ENCODE peak calls at places on chromosomes 5 and 9, in six cellular contexts. One of them, this sample, is unnamed.
A peak's percentile ranks its signal among the peaks of the same experiment; 100 is the strongest.

GRCh38 chr5:18393546-18393945 is 759.3 kb downstream of the TAF11L14 start:
- DNase-seq in epithelial cell of esophagus: no peak
- DNase-seq in mammary epithelial cell: no peak
- DNase-seq in NCI-H1436: no peak
- DNase-seq in stomach: no peak
- DNase-seq in RCC 7860: no peak
- DNase-seq in this sample: no peak

GRCh38 chr5:132227235-132227484 is 493 bp downstream of the P4HA2 start:
- DNase-seq in epithelial cell of esophagus: no peak
- DNase-seq in mammary epithelial cell: no peak
- DNase-seq in NCI-H1436: no peak
- DNase-seq in stomach: no peak
- DNase-seq in RCC 7860: no peak
- DNase-seq in this sample: no peak

GRCh38 chr5:109713453-109713852 is 23.7 kb downstream of the MAN2A1 start:
- DNase-seq in epithelial cell of esophagus: no peak
- DNase-seq in mammary epithelial cell: no peak
- DNase-seq in NCI-H1436: no peak
- DNase-seq in stomach: no peak
- DNase-seq in RCC 7860: no peak
- DNase-seq in this sample: no peak

GRCh38 chr5:136686192-136686872 is 321.0 kb upstream of the TRPC7 start:
- DNase-seq in epithelial cell of esophagus: peak; percentile 84
- DNase-seq in mammary epithelial cell: peak; percentile 56
- DNase-seq in NCI-H1436: no peak
- DNase-seq in stomach: no peak
- DNase-seq in RCC 7860: peak; percentile 15
- DNase-seq in this sample: no peak

GRCh38 chr9:114696814-114697544 is 15.0 kb upstream of the TEX48 start:
- DNase-seq in epithelial cell of esophagus: no peak
- DNase-seq in mammary epithelial cell: peak; percentile 53
- DNase-seq in NCI-H1436: no peak
- DNase-seq in stomach: no peak
- DNase-seq in RCC 7860: peak; percentile 26
- DNase-seq in this sample: no peak

GRCh38 chr5:112862085-112862484 is 998 bp downstream of the SRP19 start:
- DNase-seq in epithelial cell of esophagus: peak; percentile 5
- DNase-seq in mammary epithelial cell: peak; percentile 14
- DNase-seq in NCI-H1436: no peak
- DNase-seq in stomach: no peak
- DNase-seq in RCC 7860: no peak
- DNase-seq in this sample: no peak

GRCh38 chr9:121650220-121651013 is 1.0 kb upstream of the DAB2IP start:
- DNase-seq in epithelial cell of esophagus: peak; percentile 52
- DNase-seq in mammary epithelial cell: no peak
- DNase-seq in NCI-H1436: peak; percentile 19
- DNase-seq in stomach: peak; percentile 61
- DNase-seq in RCC 7860: no peak
- DNase-seq in this sample: peak; percentile 72

GRCh38 chr5:168290902-168291280 is 554 bp upstream of the WWC1 start:
- DNase-seq in epithelial cell of esophagus: no peak
- DNase-seq in mammary epithelial cell: no peak
- DNase-seq in NCI-H1436: no peak
- DNase-seq in stomach: no peak
- DNase-seq in RCC 7860: no peak
- DNase-seq in this sample: no peak

GRCh38 chr9:105608685-105609598 is 51.0 kb downstream of the FKTN start:
- DNase-seq in epithelial cell of esophagus: peak; percentile 65
- DNase-seq in mammary epithelial cell: peak; percentile 34
- DNase-seq in NCI-H1436: peak; percentile 56
- DNase-seq in stomach: no peak
- DNase-seq in RCC 7860: peak; percentile 31
- DNase-seq in this sample: no peak

GRCh38 chr5:159442210-159442850 is 112.0 kb upstream of the IL12B start:
- DNase-seq in epithelial cell of esophagus: no peak
- DNase-seq in mammary epithelial cell: no peak
- DNase-seq in NCI-H1436: no peak
- DNase-seq in stomach: no peak
- DNase-seq in RCC 7860: no peak
- DNase-seq in this sample: no peak

GRCh38 chr5:113024298-113024697 is 47.7 kb downstream of the DCP2 start:
- DNase-seq in epithelial cell of esophagus: no peak
- DNase-seq in mammary epithelial cell: no peak
- DNase-seq in NCI-H1436: no peak
- DNase-seq in stomach: no peak
- DNase-seq in RCC 7860: no peak
- DNase-seq in this sample: no peak

GRCh38 chr9:132031869-132032583 is 47.6 kb downstream of the MED27 start:
- DNase-seq in epithelial cell of esophagus: no peak
- DNase-seq in mammary epithelial cell: no peak
- DNase-seq in NCI-H1436: no peak
- DNase-seq in stomach: no peak
- DNase-seq in RCC 7860: no peak
- DNase-seq in this sample: no peak

GRCh38 chr9:35856206-35856605 is 14.0 kb downstream of the OR13J1 start:
- DNase-seq in epithelial cell of esophagus: no peak
- DNase-seq in mammary epithelial cell: no peak
- DNase-seq in NCI-H1436: no peak
- DNase-seq in stomach: no peak
- DNase-seq in RCC 7860: no peak
- DNase-seq in this sample: no peak

GRCh38 chr5:140322751-140323731 is 20.1 kb upstream of the PFDN1 start:
- DNase-seq in epithelial cell of esophagus: peak; percentile 82
- DNase-seq in mammary epithelial cell: peak; percentile 83
- DNase-seq in NCI-H1436: no peak
- DNase-seq in stomach: peak; percentile 84
- DNase-seq in RCC 7860: peak; percentile 98
- DNase-seq in this sample: no peak

GRCh38 chr9:105154723-105155191 is 89.7 kb upstream of the SLC44A1 start:
- DNase-seq in epithelial cell of esophagus: peak; percentile 75
- DNase-seq in mammary epithelial cell: peak; percentile 56
- DNase-seq in NCI-H1436: no peak
- DNase-seq in stomach: no peak
- DNase-seq in RCC 7860: peak; percentile 55
- DNase-seq in this sample: no peak

GRCh38 chr9:37421914-37422288 is 595 bp upstream of the GRHPR start:
- DNase-seq in epithelial cell of esophagus: no peak
- DNase-seq in mammary epithelial cell: no peak
- DNase-seq in NCI-H1436: no peak
- DNase-seq in stomach: peak; percentile 32
- DNase-seq in RCC 7860: no peak
- DNase-seq in this sample: no peak

GRCh38 chr5:39500656-39501295 is 76.0 kb upstream of the DAB2 start:
- DNase-seq in epithelial cell of esophagus: no peak
- DNase-seq in mammary epithelial cell: no peak
- DNase-seq in NCI-H1436: no peak
- DNase-seq in stomach: no peak
- DNase-seq in RCC 7860: peak; percentile 54
- DNase-seq in this sample: no peak

GRCh38 chr5:179212870-179213269 is 132.4 kb downstream of the ADAMTS2 start:
- DNase-seq in epithelial cell of esophagus: no peak
- DNase-seq in mammary epithelial cell: no peak
- DNase-seq in NCI-H1436: no peak
- DNase-seq in stomach: no peak
- DNase-seq in RCC 7860: no peak
- DNase-seq in this sample: no peak

GRCh38 chr9:4762108-4762888 is 21.3 kb upstream of the AK3 start:
- DNase-seq in epithelial cell of esophagus: peak; percentile 86
- DNase-seq in mammary epithelial cell: peak; percentile 66
- DNase-seq in NCI-H1436: peak; percentile 61
- DNase-seq in stomach: peak; percentile 88
- DNase-seq in RCC 7860: peak; percentile 47
- DNase-seq in this sample: peak; percentile 71